ENCODE peak calls at places on chromosomes 12 and 14, in four cellular contexts. Y is mucosa of descending colon, I is AG09309, R is GM06990. M is an unnamed sample.

GRCh38 chr12:52055781-52056711 is 4.8 kb downstream of the NR4A1 start:
- DNase-seq in R (no peak), Y (no peak), I (no peak), M (no peak)

GRCh38 chr12:120181991-120182631 is 12.4 kb downstream of the GCN1 start:
- DNase-seq in R (no peak), I (peak), Y (no peak), M (no peak)

GRCh38 chr12:13000935-13001724 is 1.1 kb upstream of the HEBP1 start:
- DNase-seq in Y (peak), I (no peak), R (peak), M (no peak)

GRCh38 chr12:88638956-88639355 is 58.7 kb upstream of the KITLG start:
- DNase-seq in R (no peak), Y (no peak), I (peak), M (no peak)

GRCh38 chr12:95484524-95484923 is 10.6 kb downstream of the METAP2 start:
- DNase-seq in R (no peak), Y (no peak), I (no peak), M (no peak)

GRCh38 chr14:90645842-90646443 is 170.3 kb downstream of the TTC7B start:
- DNase-seq in I (no peak), Y (no peak), R (no peak), M (no peak)

GRCh38 chr14:100372357-100373048 is 49.4 kb downstream of the SLC25A47 start:
- DNase-seq in I (no peak), Y (no peak), R (no peak), M (no peak)

GRCh38 chr14:61179776-61180398 is 101.3 kb downstream of the TMEM30B start:
- DNase-seq in I (no peak), Y (no peak), R (no peak), M (no peak)

GRCh38 chr14:36975834-36976233 is 196.6 kb downstream of the SLC25A21 start:
- DNase-seq in I (no peak), Y (no peak), R (no peak), M (no peak)

GRCh38 chr14:58354817-58355216 is 40.9 kb upstream of the TOMM20L start:
- DNase-seq in Y (no peak), R (no peak), I (no peak), M (no peak)
- TF ChIP-seq CTCF in Y (no peak), R (no peak), I (no peak), M (no peak)

GRCh38 chr14:71529855-71530254 is 402.4 kb upstream of the RGS6 start:
- DNase-seq in R (no peak), Y (no peak), I (peak), M (no peak)
- H3K4me3 ChIP-seq in R (no peak), Y (no peak), I (no peak), M (no peak)

GRCh38 chr14:74905595-74906142 is 17.4 kb downstream of the RPS6KL1 start:
- DNase-seq in Y (no peak), R (peak), I (no peak), M (no peak)

GRCh38 chr14:74906923-74907620 is 16.0 kb downstream of the RPS6KL1 start:
- DNase-seq in Y (peak), I (no peak), R (no peak), M (no peak)

GRCh38 chr14:74909501-74909900 is 13.6 kb downstream of the RPS6KL1 start:
- DNase-seq in R (no peak), Y (no peak), I (no peak), M (no peak)

GRCh38 chr14:74908861-74909341 is 14.2 kb downstream of the RPS6KL1 start:
- DNase-seq in R (no peak), Y (no peak), I (no peak), M (no peak)

GRCh38 chr14:74907744-74908143 is 15.3 kb downstream of the RPS6KL1 start:
- DNase-seq in Y (no peak), I (no peak), R (no peak), M (no peak)
- TF ChIP-seq CTCF in Y (no peak), I (no peak), R (no peak), M (no peak)

DNA sequence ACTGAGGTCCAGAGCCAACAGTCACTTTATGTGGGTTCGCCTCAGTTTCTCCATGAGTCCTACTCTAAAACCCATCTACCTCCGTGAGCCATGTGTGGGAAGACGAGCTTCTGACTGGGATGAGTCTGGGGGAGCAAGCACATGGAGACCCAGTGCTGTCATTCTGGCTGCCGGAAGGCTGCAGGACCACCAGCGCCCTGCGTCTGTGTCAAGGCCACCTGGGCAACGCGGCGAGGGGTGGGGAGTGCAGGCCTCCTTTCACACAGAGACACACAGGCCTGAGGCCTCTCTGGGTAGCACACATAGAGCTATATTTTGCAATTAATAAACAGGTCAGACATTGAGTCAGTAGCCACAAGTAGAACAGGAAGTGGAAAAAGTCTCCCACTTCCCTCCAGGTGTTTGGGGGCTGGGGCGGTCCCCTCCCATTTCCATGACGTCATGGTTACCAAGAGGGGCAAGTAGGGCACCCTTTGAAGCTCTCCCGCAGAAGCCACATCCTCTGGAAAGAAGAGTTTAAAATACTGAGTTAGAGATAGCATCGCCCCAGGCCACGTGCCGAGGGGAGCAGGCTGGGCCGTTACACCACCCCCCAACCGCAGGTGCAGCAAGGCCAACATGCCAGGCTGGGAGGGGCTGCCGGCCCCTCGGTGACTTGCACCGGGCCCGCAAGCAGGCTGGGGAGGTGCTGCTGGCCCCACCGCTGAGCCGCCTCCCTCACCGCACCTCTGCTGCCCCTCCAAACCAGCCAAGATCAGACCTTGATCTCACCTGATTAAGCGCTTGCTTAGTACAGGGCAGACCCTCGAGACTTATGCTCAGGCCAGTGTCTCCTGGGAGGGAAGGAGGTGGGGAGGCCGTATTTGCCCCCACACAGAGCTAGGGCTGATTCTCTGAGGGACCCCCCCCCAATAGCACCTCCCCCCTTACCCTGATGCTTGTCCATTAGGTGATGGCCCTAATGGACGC is 32.7 kb downstream of the DAD1 start:
- DNase-seq in Y (peak), I (no peak), R (peak), M (peak)
- H3K4me3 ChIP-seq in Y (no peak), I (no peak), R (peak), M (peak)

DNA sequence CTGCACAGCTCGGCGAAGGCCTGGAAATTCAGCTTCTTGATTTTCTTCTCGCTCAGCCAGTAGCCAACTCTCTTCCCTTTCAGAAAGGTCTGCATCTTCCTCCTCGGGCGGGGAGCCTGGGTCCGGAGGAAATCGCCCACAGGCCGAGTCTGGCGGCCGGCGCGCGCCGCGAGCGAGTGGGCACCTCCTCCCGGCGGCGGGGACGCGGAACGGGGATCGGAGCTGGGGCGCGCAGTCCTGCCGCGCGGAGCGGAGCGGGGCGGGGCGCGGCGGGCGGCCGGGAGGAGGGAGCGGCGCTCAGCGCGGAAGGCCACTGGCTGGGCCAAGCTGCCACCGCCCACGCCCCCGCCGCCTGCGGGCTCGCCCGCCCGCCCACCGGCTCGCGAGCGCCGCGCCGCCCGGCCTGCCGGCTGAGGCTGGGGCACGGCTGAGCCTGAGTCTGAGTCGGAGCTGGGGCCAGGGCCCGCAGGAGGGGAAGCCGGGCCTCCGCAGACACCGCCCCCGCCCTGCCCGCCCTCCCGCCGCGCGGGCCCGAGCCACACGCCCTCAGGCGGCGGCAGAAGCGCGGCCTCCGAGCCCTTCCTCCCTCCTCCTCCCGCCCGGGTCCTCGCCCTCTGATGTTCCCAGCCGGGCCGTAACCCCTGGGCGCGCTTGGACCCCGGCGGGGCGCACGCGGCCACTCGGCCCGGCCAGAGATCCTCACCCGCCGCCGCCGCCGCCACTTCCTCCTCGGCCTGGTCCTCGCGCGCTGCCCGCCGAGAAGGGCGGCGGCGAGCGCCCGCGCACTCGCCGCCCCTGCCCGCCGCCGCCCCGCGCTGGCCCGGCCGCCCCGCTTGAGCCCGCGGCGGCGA is 431 bp downstream of the ITPK1 start:
- DNase-seq in R (peak), Y (peak), I (no peak), M (peak)
- TF ChIP-seq CTCF in R (no peak), Y (peak), I (no peak), M (no peak)